ENCODE peak calls at places on chromosome 2, in eight cellular contexts. T is amniotic stem cell, R is GM13977, S is cardiac fibroblast, O is HTR-8/SVneo, I is NCI-H187, C is neuronal stem cell, V is IMR-90. W is an unnamed sample.

GRCh38 chr2:241131531-241131930 is 17.7 kb downstream of the PASK start:
- DNase-seq in O (no peak), V (no peak), R (no peak), C (no peak), S (no peak), I (no peak), T (no peak), W (no peak)

GRCh38 chr2:230160112-230160660 is 59.6 kb downstream of the SP110 start:
- DNase-seq in O (peak; percentile 71), S (peak; percentile 66), I (peak; percentile 10), C (peak; percentile 41), T (no peak), V (peak; percentile 47), R (peak; percentile 73), W (peak; percentile 77)

GRCh38 chr2:230816735-230817134 is 48.0 kb upstream of the ITM2C start:
- DNase-seq in V (no peak), R (no peak), S (no peak), C (no peak), T (no peak), I (no peak), O (no peak), W (no peak)

GRCh38 chr2:201952212-201952611 is 81.4 kb upstream of the FZD7 start:
- DNase-seq in O (no peak), C (no peak), R (no peak), T (no peak), S (no peak), I (no peak), V (no peak), W (no peak)

GRCh38 chr2:26752636-26753035 is 11.4 kb upstream of the SLC35F6 start:
- DNase-seq in O (no peak), T (no peak), I (no peak), S (no peak), V (no peak), C (no peak), R (no peak), W (no peak)

GRCh38 chr2:44429034-44429433 is 67.3 kb downstream of the CAMKMT start:
- DNase-seq in O (no peak), S (peak; percentile 41), I (no peak), V (peak; percentile 54), T (no peak), C (no peak), R (no peak), W (no peak)

GRCh38 chr2:221635949-221636348 is 63.8 kb upstream of the EPHA4 start:
- DNase-seq in I (no peak), S (no peak), V (no peak), C (no peak), T (no peak), R (no peak), O (no peak), W (no peak)

GRCh38 chr2:102110168-102110567 is 32.4 kb upstream of the IL1R1 start:
- DNase-seq in T (no peak), R (no peak), I (no peak), C (no peak), S (no peak), O (no peak), V (no peak), W (no peak)

GRCh38 chr2:5497874-5498273 is 194.3 kb upstream of the SOX11 start:
- DNase-seq in V (no peak), T (no peak), C (no peak), O (no peak), S (no peak), R (no peak), I (no peak), W (no peak)

GRCh38 chr2:128416366-128416765 is 97.7 kb upstream of the HS6ST1 start:
- DNase-seq in S (no peak), T (no peak), I (no peak), C (no peak), V (no peak), O (no peak), R (no peak), W (no peak)

GRCh38 chr2:101339236-101339865 is 30.9 kb upstream of the RNF149 start:
- DNase-seq in T (no peak), O (no peak), R (no peak), V (no peak), C (no peak), S (no peak), I (no peak), W (no peak)

GRCh38 chr2:208306291-208306690 is 40.2 kb downstream of the PIKFYVE start:
- DNase-seq in C (no peak), V (peak; percentile 74), O (no peak), I (no peak), S (peak; percentile 51), R (no peak), T (no peak), W (no peak)

GRCh38 chr2:239600194-239600593 is 199.4 kb upstream of the HDAC4 start:
- DNase-seq in C (no peak), S (no peak), T (no peak), O (no peak), R (no peak), V (no peak), I (no peak), W (no peak)

GRCh38 chr2:53188846-53189245 is 578.8 kb upstream of the CHAC2 start:
- DNase-seq in I (no peak), R (no peak), O (no peak), S (no peak), C (no peak), T (no peak), V (peak; percentile 36), W (no peak)

GRCh38 chr2:43083278-43083677 is 143.1 kb downstream of the ZFP36L2 start:
- DNase-seq in R (no peak), T (no peak), I (no peak), V (no peak), S (peak; percentile 30), O (no peak), C (no peak), W (no peak)

GRCh38 chr2:67015681-67016080 is 381.5 kb upstream of the ETAA1 start:
- DNase-seq in T (no peak), C (no peak), R (no peak), S (no peak), V (no peak), I (no peak), O (no peak), W (no peak)

GRCh38 chr2:219551863-219552381 is 8.1 kb downstream of the TMEM198 start:
- DNase-seq in V (no peak), S (peak; percentile 5), T (no peak), C (no peak), I (no peak), O (no peak), R (no peak), W (no peak)

GRCh38 chr2:19711470-19712372 is 190.1 kb downstream of the TTC32 start:
- DNase-seq in S (peak; percentile 99), R (no peak), V (peak; percentile 98), C (peak; percentile 68), O (peak; percentile 81), T (peak; percentile 84), I (no peak), W (no peak)

GRCh38 chr2:194714541-194714940 is 942.5 kb upstream of the SLC39A10 start:
- DNase-seq in I (no peak), C (no peak), O (no peak), R (no peak), S (no peak), T (no peak), V (no peak), W (no peak)

GRCh38 chr2:62118160-62118559 is 77.8 kb upstream of the B3GNT2 start:
- DNase-seq in I (no peak), S (peak; percentile 48), O (no peak), T (no peak), R (no peak), C (no peak), V (peak; percentile 19), W (no peak)

GRCh38 chr2:68980956-68981355 is 6.5 kb downstream of the GKN1 start:
- DNase-seq in C (no peak), I (no peak), S (no peak), T (no peak), V (no peak), O (no peak), R (no peak), W (no peak)